ENCODE peak calls at places on chromosomes 12 and 14, in ten cellular contexts. K is HCT116, Y is transverse colon, B is stomach, J is endothelial cell of umbilical vein, N is spleen, O is suprapubic skin, R is H1, U is vagina, Q is GM12878. C is an unnamed sample.

GRCh38 chr14:30657606-30658163 is 35.6 kb downstream of the SCFD1 start:
- DNase-seq in N (no peak), Y (no peak), O (no peak), U (no peak), B (no peak), Q (no peak), K (no peak), J (peak; percentile 15), R (no peak), C (no peak)

GRCh38 chr12:121538699-121539061 is 42.1 kb downstream of the KDM2B start:
- DNase-seq in Y (peak; percentile 38), Q (no peak), U (no peak), J (no peak), N (no peak), R (no peak), O (no peak), K (peak; percentile 75), B (peak; percentile 31), C (no peak)

GRCh38 chr14:99574099-99574880 is 29.7 kb downstream of the CCDC85C start:
- DNase-seq in U (no peak), N (no peak), R (peak; percentile 44), K (no peak), B (peak; percentile 72), Q (no peak), O (no peak), Y (peak; percentile 78), J (no peak), C (no peak)

GRCh38 chr14:106843951-106844483 is 1317.6 kb downstream of the TMEM121 start:
- DNase-seq in Y (peak; percentile 67), K (no peak), Q (no peak), N (peak; percentile 77), B (peak; percentile 75), J (no peak), O (no peak), R (no peak), U (no peak), C (no peak)

GRCh38 chr12:16266085-16266484 is 11.4 kb downstream of the SLC15A5 start:
- DNase-seq in N (no peak), R (no peak), O (no peak), J (no peak), Y (no peak), Q (no peak), U (no peak), K (no peak), B (no peak), C (no peak)

GRCh38 chr14:67477926-67478915 is 10.3 kb downstream of the TMEM229B start:
- DNase-seq in U (no peak), N (peak; percentile 29), Q (no peak), B (no peak), Y (no peak), R (no peak), J (no peak), O (no peak), K (no peak), C (no peak)

GRCh38 chr12:128595609-128596008 is 228.1 kb downstream of the SLC15A4 start:
- DNase-seq in R (no peak), J (no peak), Q (no peak), K (no peak), N (no peak), Y (no peak), B (no peak), U (no peak), O (no peak), C (no peak)

GRCh38 chr12:3317481-3317815 is 173.6 kb upstream of the PRMT8 start:
- DNase-seq in O (no peak), Y (no peak), Q (no peak), K (no peak), N (no peak), J (no peak), B (no peak), U (no peak), R (no peak), C (no peak)

GRCh38 chr12:2267624-2268477 is 215.1 kb downstream of the CACNA1C start:
- DNase-seq in Q (no peak), O (peak; percentile 83), U (no peak), B (no peak), N (no peak), K (no peak), R (no peak), J (no peak), Y (no peak), C (peak; percentile 53)

GRCh38 chr12:19236656-19237055 is 107.1 kb downstream of the PLEKHA5 start:
- DNase-seq in R (no peak), N (no peak), O (no peak), J (no peak), B (no peak), U (no peak), Q (no peak), Y (no peak), K (no peak), C (no peak)

GRCh38 chr12:102322254-102322653 is 124.6 kb upstream of the PMCH start:
- DNase-seq in J (no peak), Y (no peak), Q (no peak), R (no peak), N (no peak), O (no peak), K (no peak), U (no peak), B (no peak), C (no peak)

GRCh38 chr14:34354556-34354955 is 107.5 kb downstream of the SPTSSA start:
- DNase-seq in N (no peak), Q (no peak), B (no peak), J (no peak), Y (no peak), K (no peak), R (no peak), U (no peak), O (no peak), C (no peak)

GRCh38 chr12:109482491-109482890 is 5.1 kb downstream of the UBE3B start:
- DNase-seq in Q (no peak), J (no peak), K (no peak), B (no peak), R (no peak), N (no peak), Y (no peak), U (no peak), O (no peak), C (no peak)

GRCh38 chr12:6452245-6452731 is 446 bp downstream of the TAPBPL start:
- DNase-seq in B (peak; percentile 50), N (no peak), O (peak; percentile 65), Q (no peak), Y (peak; percentile 68), J (no peak), U (no peak), K (no peak), R (no peak), C (no peak)

GRCh38 chr12:47825239-47825639 is 5.5 kb upstream of the HDAC7 start:
- DNase-seq in J (no peak), B (peak; percentile 67), R (no peak), N (peak; percentile 61), Q (no peak), Y (no peak), U (no peak), K (no peak), O (no peak), C (peak; percentile 78)

GRCh38 chr12:47829584-47829983 is 9.9 kb upstream of the HDAC7 start:
- DNase-seq in R (no peak), U (no peak), Y (no peak), O (no peak), N (peak; percentile 30), K (no peak), J (no peak), Q (no peak), B (no peak), C (no peak)

GRCh38 chr12:47824629-47825028 is 4.9 kb upstream of the HDAC7 start:
- DNase-seq in U (no peak), K (no peak), Q (no peak), B (no peak), J (no peak), O (no peak), R (no peak), N (no peak), Y (no peak), C (no peak)

GRCh38 chr12:47828967-47829482 is 9.3 kb upstream of the HDAC7 start:
- DNase-seq in U (no peak), Y (peak; percentile 82), J (peak; percentile 77), O (peak; percentile 91), N (peak; percentile 81), B (peak; percentile 82), K (peak; percentile 41), R (no peak), Q (no peak), C (peak; percentile 92)

GRCh38 chr12:47828008-47828966 is 8.6 kb upstream of the HDAC7 start:
- DNase-seq in J (no peak), Q (no peak), N (peak; percentile 56), Y (no peak), U (no peak), K (no peak), O (no peak), R (no peak), B (no peak), C (no peak)
- H3K27ac ChIP-seq in J (no peak overlapping the region), Q (no peak overlapping the region), N (peak overlapping the region; percentile 70), Y (peak overlapping the region; percentile 65), U (peak overlapping the region; percentile 99), K (peak overlapping the region; percentile 53), O (peak overlapping the region; percentile 90), R (no peak overlapping the region), B (peak overlapping the region; percentile 77), C (peak overlapping the region; percentile 95)

GRCh38 chr14:102817942-102818940 is 41.0 kb downstream of the TRAF3 start:
- DNase-seq in K (no peak), B (no peak), R (no peak), N (no peak), Q (no peak), U (no peak), J (no peak), O (no peak), Y (no peak), C (no peak)
- TF ChIP-seq POLR2AphosphoS5 in K (no peak), B (no peak), R (no peak), N (no peak), Q (peak; percentile 29), U (no peak), J (no peak), O (no peak), Y (no peak), C (no peak)

DNA sequence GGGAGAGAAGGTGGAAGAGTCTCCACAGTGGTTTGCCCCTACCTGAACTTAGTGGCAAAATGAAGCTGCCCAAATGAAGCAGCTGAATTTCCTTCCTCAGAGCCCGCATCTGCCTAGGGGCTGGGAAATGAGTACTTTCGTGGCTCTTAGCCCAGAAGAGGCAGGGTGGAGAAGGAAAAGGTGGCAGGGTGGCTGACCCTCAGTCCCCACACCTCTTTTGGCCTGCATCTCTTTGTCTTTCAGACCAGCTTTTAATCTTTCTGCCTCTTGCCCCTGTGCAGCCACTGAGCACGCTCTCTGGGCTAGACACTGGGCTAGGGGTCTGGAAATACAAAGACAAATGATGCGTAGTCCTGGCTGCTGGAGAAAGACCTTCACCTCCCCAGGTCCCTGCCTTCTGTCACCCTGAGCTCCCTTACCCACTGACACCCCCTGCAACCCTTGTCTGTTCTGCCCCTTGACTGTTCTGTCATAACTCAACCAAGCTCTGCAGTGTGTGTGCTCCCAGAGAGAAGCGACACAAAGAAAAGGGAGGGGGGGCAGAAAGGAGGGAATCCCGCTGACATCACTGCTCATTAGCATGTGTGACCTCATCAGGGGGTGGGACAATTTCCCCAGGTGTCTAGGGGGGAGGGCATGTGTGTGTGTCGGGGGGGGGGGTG is 362 bp upstream of the REM2 start:
- DNase-seq in B (peak; percentile 50), J (peak; percentile 19), U (no peak), K (peak; percentile 39), O (no peak), R (no peak), N (no peak), Y (peak; percentile 55), Q (no peak), C (no peak)
- TF ChIP-seq POLR2A in B (no peak), J (no peak), U (no peak), K (no peak), O (no peak), R (no peak), N (no peak), Y (no peak), Q (no peak), C (no peak)

GRCh38 chr14:63045612-63046320 is 508 bp upstream of the KCNH5 start:
- DNase-seq in J (no peak), U (no peak), N (no peak), K (no peak), B (no peak), R (peak; percentile 44), O (no peak), Y (no peak), Q (no peak), C (no peak)
- H3K27ac ChIP-seq in J (no peak overlapping the region), U (no peak overlapping the region), N (no peak overlapping the region), K (no peak overlapping the region), B (no peak overlapping the region), R (no peak overlapping the region), O (no peak overlapping the region), Y (no peak overlapping the region), Q (no peak overlapping the region), C (no peak overlapping the region)

C was measured in breast epithelium.